ENCODE peak calls at places on chromosome 10, in ten cellular contexts. J is bronchial epithelial cell, T is astrocyte, G is transverse colon, E is tibial nerve, D is uterus, V is B cell, O is heart left ventricle, Y is ovary, K is heart right ventricle. B is an unnamed sample.

GRCh38 chr10:19762026-19762425 is 54.2 kb upstream of the PLXDC2 start:
- DNase-seq in J (peak; percentile 69), T (peak; percentile 55), G (no peak), E (no peak), D (no peak), V (no peak), O (no peak), Y (no peak), K (no peak), B (no peak)

GRCh38 chr10:58995058-58995596 is 181.3 kb upstream of the PHYHIPL start:
- DNase-seq in J (no peak), T (no peak), G (no peak), E (no peak), D (no peak), V (no peak), O (no peak), Y (no peak), K (no peak), B (no peak)

GRCh38 chr10:79582096-79582495 is 21.9 kb upstream of the SFTPA2 start:
- DNase-seq in J (no peak), T (no peak), G (no peak), E (no peak), D (no peak), V (no peak), O (no peak), Y (no peak), K (no peak), B (no peak)

GRCh38 chr10:99658622-99659030 is 683 bp upstream of the ENTPD7 start:
- DNase-seq in J (peak; percentile 76), T (peak; percentile 61), G (peak; percentile 68), E (no peak), D (peak; percentile 19), V (peak; percentile 7), O (peak; percentile 32), Y (peak; percentile 16), K (peak; percentile 55), B (peak; percentile 13)

GRCh38 chr10:74394416-74394969 is 243.5 kb downstream of the ADK start:
- DNase-seq in J (no peak), T (no peak), G (no peak), E (no peak), D (no peak), V (no peak), O (no peak), Y (no peak), K (no peak), B (no peak)

GRCh38 chr10:124744047-124744687 is at the start of gene FAM53B:
- DNase-seq in J (peak; percentile 34), T (peak; percentile 50), G (peak; percentile 88), E (peak; percentile 61), D (peak; percentile 82), V (peak; percentile 95), O (peak; percentile 88), Y (peak; percentile 81), K (peak; percentile 81), B (peak; percentile 84)

GRCh38 chr10:78333362-78334143 is 299.9 kb downstream of the RPS24 start:
- DNase-seq in J (no peak), T (no peak), G (no peak), E (no peak), D (peak; percentile 8), V (no peak), O (no peak), Y (no peak), K (no peak), B (no peak)

GRCh38 chr10:50653142-50653541 is 29.4 kb upstream of the SGMS1 start:
- DNase-seq in J (peak; percentile 32), T (peak; percentile 6), G (no peak), E (peak; percentile 24), D (no peak), V (peak; percentile 28), O (no peak), Y (no peak), K (no peak), B (no peak)

DNA sequence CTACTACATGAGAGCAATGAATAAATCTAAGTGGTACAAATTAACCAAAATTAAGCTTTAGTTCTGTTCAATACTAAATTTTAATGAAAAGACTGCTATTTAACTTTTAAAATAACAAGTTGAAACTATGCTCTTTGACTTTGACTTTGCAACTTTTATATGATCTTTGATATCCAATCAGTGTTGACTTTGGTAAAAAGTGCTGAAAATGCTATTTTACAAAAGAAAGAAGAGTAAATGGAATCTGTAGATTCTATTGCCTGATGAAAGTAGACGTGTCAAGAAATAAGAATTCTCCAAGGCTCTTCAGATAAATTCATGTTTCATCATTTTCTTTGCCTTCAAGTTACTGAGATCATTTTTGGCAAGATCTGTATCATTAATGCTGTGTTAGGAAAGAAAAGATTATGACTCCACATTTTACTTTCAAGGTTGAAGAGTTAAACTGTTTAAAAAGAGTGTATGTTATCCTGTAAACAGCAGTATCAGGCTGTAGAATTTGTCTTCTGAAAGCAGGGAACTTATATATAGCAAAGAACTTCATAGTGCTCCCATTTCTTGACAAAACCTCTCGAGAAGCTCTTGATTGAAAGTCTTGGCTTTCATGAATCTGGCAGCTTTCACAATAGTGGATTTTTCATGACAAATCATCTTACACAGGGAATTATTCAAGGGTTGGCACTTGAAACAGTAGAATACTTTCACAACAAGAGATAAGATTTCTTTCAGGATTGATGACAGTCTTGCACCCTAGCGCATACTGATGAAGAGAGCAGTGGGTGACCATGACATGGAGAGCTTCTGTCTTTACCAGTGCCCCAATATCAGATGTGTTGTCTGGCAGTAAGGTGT is 72.1 kb downstream of the PTEN start:
- DNase-seq in J (peak; percentile 7), T (peak; percentile 61), G (no peak), E (no peak), D (no peak), V (no peak), O (no peak), Y (no peak), K (no peak), B (no peak)
- TF ChIP-seq CTCF in J (no peak), T (no peak), G (no peak), E (no peak), D (no peak), V (no peak), O (no peak), Y (no peak), K (no peak), B (no peak)

DNA sequence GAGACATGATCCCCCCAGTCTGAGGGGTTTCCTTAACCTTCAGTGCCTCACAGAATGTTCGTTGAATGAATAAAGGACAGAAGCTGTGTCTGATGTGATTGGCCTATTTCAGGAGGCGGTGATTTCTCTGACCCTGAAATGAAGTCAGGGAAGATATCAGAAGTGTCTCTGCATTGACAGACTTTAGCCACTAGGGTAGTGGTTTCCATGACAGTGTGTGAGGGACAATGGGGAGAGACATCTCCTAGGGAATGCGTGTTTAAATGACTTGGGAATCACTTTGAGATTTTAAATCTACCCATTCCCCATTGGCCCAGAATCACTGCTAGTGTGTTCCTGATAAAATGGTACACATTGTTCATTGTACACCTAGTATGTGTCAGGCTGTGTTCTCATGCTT is 132.0 kb downstream of the CFAP58 start:
- DNase-seq in J (no peak), T (no peak), G (no peak), E (no peak), D (no peak), V (no peak), O (no peak), Y (no peak), K (no peak), B (no peak)
- TF ChIP-seq CTCF in J (no peak), T (no peak), G (no peak), E (no peak), D (no peak), V (no peak), O (no peak), Y (no peak), K (no peak), B (peak; percentile 45)

DNA sequence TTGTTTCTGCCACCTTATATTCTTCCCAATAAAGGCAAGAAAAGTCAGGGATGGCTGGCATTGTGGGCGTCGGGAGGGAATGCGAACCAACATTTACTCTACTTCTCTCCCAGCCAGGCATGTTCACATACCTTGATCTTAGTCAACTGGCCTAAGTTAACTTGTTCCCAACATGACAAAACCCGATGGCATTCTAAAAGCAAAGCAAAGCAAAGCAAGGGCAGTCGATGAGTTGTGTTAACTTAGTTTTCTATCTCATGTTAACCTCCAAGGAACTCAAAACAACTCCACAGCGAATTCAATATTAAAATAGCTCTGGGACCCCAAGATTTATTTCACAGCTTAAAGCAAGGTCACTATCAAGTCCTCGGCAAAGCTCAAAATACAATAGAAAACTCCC is 1.2 kb upstream of the CCNY start:
- DNase-seq in J (peak; percentile 62), T (peak; percentile 25), G (no peak), E (no peak), D (no peak), V (no peak), O (no peak), Y (no peak), K (no peak), B (no peak)
- TF ChIP-seq CTCF in J (no peak), T (no peak), G (no peak), E (no peak), D (no peak), V (no peak), O (no peak), Y (no peak), K (no peak), B (no peak)

GRCh38 chr10:96322275-96322674 is 18.0 kb downstream of the DNTT start:
- DNase-seq in J (no peak), T (no peak), G (no peak), E (no peak), D (no peak), V (no peak), O (no peak), Y (no peak), K (no peak), B (no peak)

GRCh38 chr10:96313348-96313747 is 9.1 kb downstream of the DNTT start:
- DNase-seq in J (no peak), T (no peak), G (no peak), E (no peak), D (no peak), V (no peak), O (no peak), Y (no peak), K (no peak), B (no peak)

GRCh38 chr10:96321822-96322221 is 17.6 kb downstream of the DNTT start:
- DNase-seq in J (no peak), T (no peak), G (no peak), E (no peak), D (no peak), V (no peak), O (no peak), Y (no peak), K (no peak), B (no peak)

GRCh38 chr10:96319754-96320514 is 15.7 kb downstream of the DNTT start:
- DNase-seq in J (no peak), T (no peak), G (no peak), E (no peak), D (no peak), V (no peak), O (no peak), Y (no peak), K (no peak), B (no peak)

DNA sequence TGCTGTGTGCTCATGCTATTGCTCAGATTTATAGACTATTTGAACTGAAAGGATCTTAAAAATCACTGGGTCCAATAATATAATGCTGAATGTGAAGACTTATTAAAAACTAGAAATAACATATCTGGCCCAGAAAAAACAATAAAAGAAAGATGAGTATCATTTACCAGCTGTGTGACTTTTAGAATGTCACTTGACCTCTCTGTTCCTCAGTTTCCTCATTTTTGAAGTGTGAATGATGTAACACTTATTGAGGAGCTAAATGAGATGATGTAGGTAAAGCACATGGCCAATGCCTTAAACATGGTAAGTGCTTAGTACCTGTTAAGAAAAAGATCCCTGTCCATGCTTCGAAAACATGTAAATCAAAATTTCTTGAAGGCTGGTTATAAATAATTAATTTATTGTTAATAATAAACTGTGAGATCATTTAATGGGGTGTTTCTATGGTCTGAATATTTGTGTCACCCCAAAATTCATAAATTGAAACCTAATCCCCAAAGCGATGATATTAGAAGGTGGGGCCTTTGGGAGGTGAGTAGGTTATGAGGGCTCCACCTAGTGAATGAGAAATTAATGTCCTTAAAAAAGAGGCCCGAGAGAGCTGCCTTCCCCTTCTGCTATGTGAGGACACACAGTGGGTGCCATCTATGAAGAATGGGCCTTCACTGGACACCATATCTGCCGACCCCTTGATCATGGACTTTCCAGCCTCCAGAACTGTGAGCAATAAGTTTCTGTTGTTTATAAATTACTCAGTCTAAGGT is 13.0 kb downstream of the DNTT start:
- DNase-seq in J (no peak), T (no peak), G (no peak), E (no peak), D (no peak), V (no peak), O (no peak), Y (no peak), K (no peak), B (no peak)
- TF ChIP-seq CTCF in J (no peak), T (no peak), G (no peak), E (no peak), D (no peak), V (no peak), O (no peak), Y (no peak), K (no peak), B (no peak)

B was measured in endothelial cell.